ENCODE peak calls at places on chromosome 13, in seven cellular contexts. R is dorsolateral prefrontal cortex, K is foreskin fibroblast, W is breast epithelium, A is bronchial epithelial cell, U is BJ, T is astrocyte of the spinal cord. P is an unnamed sample.

GRCh38 chr13:50991624-50992610 is 82.3 kb downstream of the RNASEH2B start:
- DNase-seq in T (peak), W (no peak), K (no peak), U (no peak), A (no peak), R (no peak), P (no peak)

GRCh38 chr13:44664308-44664707 is 88.2 kb upstream of the TSC22D1 start:
- DNase-seq in K (no peak), A (no peak), U (no peak), R (no peak), T (no peak), W (no peak), P (no peak)

GRCh38 chr13:83221256-83221655 is 661.0 kb downstream of the SLITRK1 start:
- DNase-seq in R (no peak), A (no peak), T (peak), U (no peak), K (no peak), W (no peak), P (no peak)

GRCh38 chr13:105918842-105919741 is 616.4 kb downstream of the EFNB2 start:
- DNase-seq in R (no peak), W (no peak), T (peak), A (peak), K (peak), U (no peak), P (peak)

GRCh38 chr13:44350775-44351504 is 22.7 kb upstream of the SERP2 start:
- DNase-seq in A (peak), W (no peak), T (no peak), R (no peak), K (no peak), U (no peak), P (no peak)

GRCh38 chr13:113647351-113648217 is 10.4 kb downstream of the ATP4B start:
- DNase-seq in K (peak), W (peak), T (peak), U (no peak), A (peak), R (peak), P (peak)

GRCh38 chr13:71513414-71514063 is 353.5 kb downstream of the DACH1 start:
- DNase-seq in W (no peak), K (no peak), R (no peak), A (no peak), U (no peak), T (no peak), P (no peak)

GRCh38 chr13:42894765-42895181 is 97.3 kb downstream of the EPSTI1 start:
- DNase-seq in T (peak), R (no peak), K (peak), U (no peak), A (peak), W (no peak), P (peak)

DNA sequence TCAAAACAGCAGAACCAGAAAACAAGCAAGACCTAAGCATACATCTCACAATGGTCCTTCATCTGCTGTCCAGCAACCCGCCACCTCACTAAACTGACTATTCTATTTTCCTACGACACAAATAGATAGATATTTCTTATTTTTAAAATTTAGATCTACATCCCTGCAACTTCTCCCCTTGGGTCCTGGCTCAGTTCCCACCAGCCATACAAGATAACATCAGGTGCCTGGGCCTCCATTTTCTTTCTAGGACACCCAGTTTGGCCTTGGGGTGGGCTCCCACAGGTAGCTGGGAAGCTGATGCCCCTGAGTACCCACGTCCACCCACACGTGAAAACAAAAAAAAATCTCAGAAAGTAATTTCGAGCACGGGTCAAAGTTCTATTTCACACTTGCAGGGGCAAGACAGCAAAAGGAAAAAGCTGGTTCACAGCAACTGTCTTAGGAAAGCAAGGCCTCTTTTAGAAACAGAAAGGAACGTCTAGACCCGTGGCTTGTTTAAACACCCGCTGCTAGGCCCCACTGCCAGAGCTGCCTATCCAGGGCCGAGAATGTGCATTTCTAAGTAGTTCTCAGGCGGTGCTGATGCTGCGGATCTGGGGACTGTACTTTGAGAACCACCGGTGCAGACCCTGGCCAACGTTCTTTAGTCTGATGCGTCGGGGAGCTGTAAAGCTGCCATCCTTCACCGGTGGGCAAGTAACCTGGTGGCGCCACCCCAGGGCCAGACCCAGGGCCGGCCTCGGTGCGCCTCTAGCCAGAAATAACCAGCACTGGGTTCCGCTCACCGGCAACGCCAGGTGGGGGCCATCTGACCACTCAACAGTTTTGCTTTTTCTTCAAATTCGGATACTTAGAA is 47.3 kb downstream of the TGDS start:
- DNase-seq in W (peak), R (peak), A (peak), U (no peak), K (peak), T (peak), P (peak)
- TF ChIP-seq CTCF in W (no peak), R (peak), A (no peak), U (peak), K (no peak), T (no peak), P (peak)

DNA sequence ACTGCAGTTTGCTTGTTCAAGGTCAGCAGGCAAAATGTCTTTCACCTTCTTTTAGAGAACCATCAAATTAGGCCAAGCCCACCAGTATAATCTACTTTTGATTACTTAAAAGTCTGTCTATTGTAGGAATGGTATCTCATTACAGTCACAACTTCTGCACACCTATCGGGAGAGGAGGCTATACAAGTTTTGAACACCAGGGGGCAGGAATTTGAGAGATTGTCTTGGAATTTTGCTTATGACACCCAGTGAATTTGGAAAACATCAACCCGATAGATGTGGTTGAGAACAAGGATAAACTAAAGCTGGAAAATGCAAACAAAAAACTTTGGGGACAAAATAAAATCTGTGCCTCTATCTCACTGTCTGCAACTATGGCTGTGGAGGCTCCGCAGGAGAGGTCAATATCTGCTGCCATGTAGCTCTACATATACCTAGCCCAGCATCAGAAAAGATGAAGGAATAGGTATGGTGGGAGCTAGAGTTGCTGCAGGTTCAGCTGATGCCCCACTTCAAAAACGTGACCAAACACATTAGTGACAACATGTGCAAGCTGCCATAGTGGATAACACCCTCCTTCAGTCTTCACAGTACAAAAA is 1299.2 kb upstream of the SPRY2 start:
- DNase-seq in R (no peak), K (no peak), A (peak), W (no peak), T (no peak), U (no peak), P (peak)
- TF ChIP-seq CTCF in R (peak), K (no peak), A (peak), W (no peak), T (peak), U (no peak), P (peak)

GRCh38 chr13:29260684-29261083 is 334.8 kb downstream of the SLC7A1 start:
- DNase-seq in K (no peak), T (no peak), A (no peak), U (no peak), R (no peak), W (no peak), P (peak)
- TF ChIP-seq CTCF in K (no peak), T (no peak), A (no peak), U (no peak), R (no peak), W (no peak), P (peak)

DNA sequence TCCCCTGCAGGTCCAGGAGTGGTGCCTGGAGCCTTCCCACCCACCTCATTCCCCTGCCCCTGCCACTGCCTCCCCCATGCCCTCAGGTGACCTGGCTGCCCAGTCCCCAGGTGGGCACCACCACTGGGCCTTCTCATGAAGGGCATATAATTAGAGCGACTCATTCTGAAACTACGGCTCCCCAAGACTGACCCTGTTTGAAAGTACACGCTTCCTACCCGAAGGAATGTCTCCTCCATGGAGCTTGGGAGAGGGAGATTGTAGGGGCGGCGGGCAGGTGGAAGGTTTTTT is 52.6 kb downstream of the GPR12 start:
- DNase-seq in A (no peak), K (no peak), R (no peak), W (no peak), U (no peak), T (no peak), P (no peak)
- TF ChIP-seq CTCF in A (no peak), K (no peak), R (peak), W (no peak), U (no peak), T (no peak), P (no peak)

P was measured in choroid plexus epithelial cell.